ENCODE peak calls at places on chromosomes 5 and 9, in five cellular contexts. O is PC-3, Y is transverse colon, G is ovary, V is uterus. T is an unnamed sample.

GRCh38 chr9:116741742-116742141 is 54.6 kb downstream of the TRIM32 start:
- DNase-seq in V (no peak), G (no peak), O (no peak), Y (no peak), T (no peak)

GRCh38 chr5:150486402-150487198 is 21.3 kb upstream of the NDST1 start:
- DNase-seq in G (peak; percentile 79), V (peak; percentile 59), O (peak; percentile 81), Y (peak; percentile 57), T (no peak)

GRCh38 chr5:57681942-57682341 is 199.3 kb upstream of the ACTBL2 start:
- DNase-seq in Y (no peak), V (no peak), O (peak; percentile 69), G (no peak), T (peak; percentile 91)

GRCh38 chr5:150358261-150359095 is 981 bp downstream of the TCOF1 start:
- DNase-seq in V (no peak), O (peak; percentile 28), Y (no peak), G (no peak), T (peak; percentile 46)

GRCh38 chr9:18485691-18486090 is 11.7 kb downstream of the ADAMTSL1 start:
- DNase-seq in G (no peak), O (no peak), Y (no peak), V (no peak), T (no peak)

GRCh38 chr5:90479611-90480385 is 5.1 kb downstream of the POLR3G start:
- DNase-seq in V (no peak), Y (no peak), O (peak; percentile 68), G (no peak), T (no peak)

GRCh38 chr5:80070338-80071056 is 35.3 kb downstream of the THBS4 start:
- DNase-seq in V (no peak), O (no peak), Y (no peak), G (no peak), T (no peak)

GRCh38 chr5:71830626-71831539 is 111.8 kb downstream of the CARTPT start:
- DNase-seq in Y (peak; percentile 37), G (peak; percentile 86), O (peak; percentile 72), V (peak; percentile 74), T (peak; percentile 29)

GRCh38 chr9:134130503-134131375 is 5.1 kb upstream of the WDR5 start:
- DNase-seq in O (no peak), G (peak; percentile 82), Y (peak; percentile 42), V (peak; percentile 56), T (peak; percentile 36)

GRCh38 chr9:105816202-105816744 is 121.9 kb downstream of the TMEM38B start:
- DNase-seq in G (no peak), Y (no peak), V (no peak), O (no peak), T (no peak)

GRCh38 chr5:142984016-142984415 is 213.8 kb downstream of the ARHGAP26 start:
- DNase-seq in G (no peak), O (no peak), Y (no peak), V (no peak), T (no peak)

GRCh38 chr5:21685536-21685935 is 1167.6 kb downstream of the CDH12 start:
- DNase-seq in G (no peak), Y (no peak), O (peak; percentile 71), V (no peak), T (peak; percentile 44)

GRCh38 chr9:29514336-29514735 is 1941.1 kb upstream of the C9orf72 start:
- DNase-seq in G (no peak), V (no peak), Y (no peak), O (no peak), T (no peak)

GRCh38 chr9:2126331-2126789 is 111.2 kb downstream of the SMARCA2 start:
- DNase-seq in V (peak; percentile 69), O (no peak), Y (no peak), G (peak; percentile 63), T (no peak)

GRCh38 chr5:80260461-80260860 is 4.6 kb upstream of the SERINC5 start:
- DNase-seq in Y (no peak), V (no peak), G (no peak), O (no peak), T (no peak)

GRCh38 chr9:34899535-34900158 is 58.4 kb upstream of the PHF24 start:
- DNase-seq in O (peak; percentile 76), G (peak; percentile 79), V (peak; percentile 76), Y (peak; percentile 81), T (no peak)

GRCh38 chr5:91528831-91529230 is 145.7 kb upstream of the ARRDC3 start:
- DNase-seq in Y (no peak), O (no peak), G (no peak), V (no peak), T (no peak)

GRCh38 chr5:67012241-67012640 is 184.4 kb downstream of the CD180 start:
- DNase-seq in Y (no peak), G (no peak), V (no peak), O (peak; percentile 81), T (peak; percentile 92)
- H3K4me1 ChIP-seq in Y (peaks cover 22% of the 10 kb centered on the region), G (peaks cover 9% of the 10 kb centered on the region), V (peaks cover 7% of the 10 kb centered on the region), O (peaks cover 88% of the 10 kb centered on the region), T (peaks cover 72% of the 10 kb centered on the region)

DNA sequence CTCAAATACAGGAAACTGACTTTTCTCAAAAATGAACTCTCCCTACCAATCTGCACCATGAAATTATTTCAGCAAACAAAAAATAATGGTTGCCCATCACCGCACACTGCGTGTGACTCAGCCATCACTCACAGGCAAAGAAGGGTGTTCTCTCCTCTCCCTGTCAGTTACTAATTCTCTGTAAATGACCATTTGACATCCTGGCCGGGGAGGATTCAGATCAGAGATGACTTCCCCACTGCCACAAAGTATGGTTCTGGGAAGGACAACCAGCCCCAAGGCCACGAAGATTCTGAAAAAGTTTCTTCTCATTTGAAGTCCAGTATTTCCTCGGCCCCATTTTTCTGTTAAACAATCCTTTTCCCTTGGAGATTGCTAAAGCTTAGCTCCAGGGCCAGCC is 199.4 kb downstream of the AUH start:
- DNase-seq in V (no peak), Y (peak; percentile 6), G (no peak), O (peak; percentile 89), T (peak; percentile 60)
- TF ChIP-seq CTCF in V (no peak), Y (no peak), G (no peak), O (no peak), T (no peak)

GRCh38 chr9:27090231-27090630 is 18.8 kb upstream of the TEK start:
- DNase-seq in G (no peak), O (no peak), Y (no peak), V (no peak), T (no peak)
- H3K4me1 ChIP-seq in G (peaks cover 3% of the 10 kb centered on the region), O (peaks cover 17% of the 10 kb centered on the region), Y (no peaks in the 10 kb centered on the region), V (no peaks in the 10 kb centered on the region), T (peaks cover 4% of the 10 kb centered on the region)

GRCh38 chr9:131523451-131524435 is 7.3 kb downstream of the UCK1 start:
- DNase-seq in O (no peak), V (no peak), G (no peak), Y (no peak), T (no peak)
- TF ChIP-seq CTCF in O (no peak), V (no peak), G (no peak), Y (no peak), T (no peak)

DNA sequence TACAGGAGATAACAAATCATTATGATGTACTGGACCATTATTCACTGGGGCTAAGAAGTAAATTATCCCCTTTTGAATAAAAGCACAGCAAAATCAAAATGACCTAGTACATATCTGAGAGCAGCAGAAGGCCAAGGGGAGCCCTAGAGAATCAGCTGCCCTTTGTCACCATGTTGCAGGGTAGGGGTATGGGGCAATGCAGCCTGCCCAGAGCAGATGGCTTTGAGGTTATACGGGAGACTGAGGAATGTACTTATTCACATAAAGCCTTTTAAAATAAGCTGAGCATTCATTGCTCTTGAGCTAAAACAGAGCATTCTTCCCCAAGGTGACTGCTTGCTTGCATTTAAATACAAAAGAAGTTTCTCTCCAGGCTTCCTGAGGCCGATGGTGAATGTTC is 2.6 kb upstream of the TNFAIP8 start:
- DNase-seq in G (no peak), V (no peak), Y (no peak), O (no peak), T (no peak)
- H3K4me1 ChIP-seq in G (peaks cover 2% of the 10 kb centered on the region), V (no peaks in the 10 kb centered on the region), Y (peaks cover 9% of the 10 kb centered on the region), O (peaks cover 32% of the 10 kb centered on the region), T (peaks cover 4% of the 10 kb centered on the region)

GRCh38 chr9:107177243-107177839 is 105.7 kb upstream of the RAD23B start:
- DNase-seq in Y (no peak), O (no peak), G (no peak), V (no peak), T (no peak)
- TF ChIP-seq CTCF in Y (no peak), O (no peak), G (no peak), V (no peak), T (no peak)